ENCODE peak calls at places on chromosomes 5 and 9, in four cellular contexts. W is IMR-90, R is keratinocyte, X is K562. G is an unnamed sample. For H3K9me1, the result is how much of the 10 kb centered on the place peaks cover.

GRCh38 chr9:34995288-34996060 is 5.9 kb downstream of the DNAJB5 start:
- DNase-seq in W (peak), R (no peak), X (no peak), G (peak)

GRCh38 chr5:156912869-156913268 is 50.2 kb downstream of the TIMD4 start:
- DNase-seq in W (no peak), R (no peak), X (no peak), G (no peak)

GRCh38 chr5:66560371-66560770 is 35.8 kb upstream of the MAST4 start:
- DNase-seq in W (no peak), R (no peak), X (no peak), G (no peak)

GRCh38 chr9:121498487-121499176 is 1.0 kb downstream of the GGTA1 start:
- DNase-seq in W (peak), R (no peak), X (no peak), G (no peak)

GRCh38 chr9:105708405-105708804 is 14.1 kb downstream of the TMEM38B start:
- DNase-seq in W (no peak), R (no peak), X (no peak), G (no peak)

GRCh38 chr5:80540691-80541090 is 29.4 kb downstream of the ANKRD34B start:
- DNase-seq in W (no peak), R (no peak), X (no peak), G (no peak)

GRCh38 chr5:132209901-132210545 is 17.6 kb downstream of the P4HA2 start:
- DNase-seq in W (no peak), R (no peak), X (no peak), G (no peak)

GRCh38 chr5:157556615-157557418 is 18.8 kb downstream of the ADAM19 start:
- DNase-seq in W (no peak), R (no peak), X (no peak), G (no peak)

GRCh38 chr9:86491634-86492266 is 137.5 kb upstream of the TUT7 start:
- DNase-seq in W (no peak), R (no peak), X (no peak), G (no peak)
- H3K9me1 ChIP-seq in W (under half), R (under half), X (under half), G (under half)

GRCh38 chr9:38215465-38215864 is 146.4 kb upstream of the SHB start:
- DNase-seq in W (no peak), R (no peak), X (no peak), G (peak)

GRCh38 chr9:38214441-38214840 is 145.4 kb upstream of the SHB start:
- DNase-seq in W (no peak), R (no peak), X (no peak), G (no peak)

GRCh38 chr9:38213591-38213990 is 144.6 kb upstream of the SHB start:
- DNase-seq in W (no peak), R (no peak), X (no peak), G (peak)

GRCh38 chr9:38212016-38212415 is 143.0 kb upstream of the SHB start:
- DNase-seq in W (no peak), R (no peak), X (no peak), G (no peak)

DNA sequence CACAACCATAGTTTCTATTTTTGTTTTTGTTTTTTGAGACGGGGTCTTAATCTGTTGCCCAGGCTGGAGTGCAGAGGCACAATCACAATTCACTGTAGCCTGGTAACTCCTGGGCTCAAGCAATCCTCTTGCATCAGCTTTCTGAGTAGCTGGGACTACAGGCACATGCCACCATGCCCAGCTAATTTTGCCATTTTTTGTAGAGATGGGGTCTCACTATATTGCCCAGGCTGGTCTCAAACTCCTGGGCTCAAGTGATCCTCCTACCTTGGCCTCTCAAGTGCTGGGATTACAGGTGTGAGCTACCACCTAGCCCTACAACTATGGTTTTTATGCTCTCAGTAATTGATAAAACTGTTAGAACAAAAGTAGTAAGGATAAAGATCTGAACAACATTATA is 147.5 kb upstream of the SHB start:
- DNase-seq in W (no peak), R (no peak), X (no peak), G (no peak)
- H3K9me1 ChIP-seq in W (under half), R (under half), X (under half), G (under half)

GRCh38 chr5:119486-120097 is 27.6 kb downstream of the PLEKHG4B start:
- DNase-seq in W (no peak), R (no peak), X (no peak), G (no peak)
- H3K9me1 ChIP-seq in W (under half), R (under half), X (under half), G (under half)

GRCh38 chr5:28473531-28474107 is 1435.2 kb upstream of the CDH9 start:
- DNase-seq in W (no peak), R (no peak), X (no peak), G (peak)
- H3K9me1 ChIP-seq in W (under half), R (under half), X (under half), G (under half)